ENCODE peak calls at places on chromosomes 6 and 20, in seven cellular contexts. L is A549, X is NCI-H1092 treated with DMSO at 0.1 percent for 48 hours, H is choroid plexus epithelial cell, I is Caco-2, G is Daoy, W is DMS79. Z is an unnamed sample.

GRCh38 chr6:133768656-133769295 is 120.1 kb upstream of the TCF21 start:
- DNase-seq in L (no peak), X (no peak), H (peak), I (no peak), G (no peak), W (no peak), Z (no peak)

GRCh38 chr6:75183099-75183541 is 22.7 kb downstream of the COL12A1 start:
- DNase-seq in L (peak), X (no peak), H (peak), I (peak), G (no peak), W (no peak), Z (no peak)

GRCh38 chr20:61252601-61253263 is 671 bp downstream of the CDH4 start:
- DNase-seq in L (peak), X (no peak), H (peak), I (peak), G (peak), W (no peak), Z (peak)

GRCh38 chr6:5044866-5045265 is 40.3 kb upstream of the PPP1R3G start:
- DNase-seq in L (no peak), X (no peak), H (no peak), I (no peak), G (peak), W (no peak), Z (no peak)

GRCh38 chr6:125821825-125822281 is 31.1 kb downstream of the NCOA7 start:
- DNase-seq in L (no peak), X (peak), H (no peak), I (no peak), G (peak), W (no peak), Z (no peak)

GRCh38 chr6:136723780-136724179 is 68.5 kb downstream of the MAP3K5 start:
- DNase-seq in L (no peak), X (no peak), H (no peak), I (no peak), G (peak), W (no peak), Z (peak)

GRCh38 chr6:7758456-7758855 is 32.6 kb downstream of the BMP6 start:
- DNase-seq in L (no peak), X (no peak), H (peak), I (no peak), G (peak), W (peak), Z (peak)

GRCh38 chr20:2838170-2838797 is 2.2 kb downstream of the PCED1A start:
- DNase-seq in L (no peak), X (no peak), H (no peak), I (no peak), G (no peak), W (no peak), Z (no peak)

GRCh38 chr6:135147637-135148592 is 33.2 kb upstream of the MYB start:
- DNase-seq in L (no peak), X (no peak), H (peak), I (no peak), G (no peak), W (no peak), Z (no peak)

GRCh38 chr6:105974981-105975380 is 111.2 kb upstream of the PRDM1 start:
- DNase-seq in L (no peak), X (no peak), H (no peak), I (no peak), G (no peak), W (no peak), Z (no peak)

GRCh38 chr20:55067158-55067825 is 591.9 kb downstream of the DOK5 start:
- DNase-seq in L (no peak), X (no peak), H (no peak), I (no peak), G (peak), W (no peak), Z (peak)

GRCh38 chr6:55664581-55665223 is 85.7 kb upstream of the HMGCLL1 start:
- DNase-seq in L (no peak), X (no peak), H (peak), I (no peak), G (no peak), W (no peak), Z (peak)

GRCh38 chr6:125753937-125754259 is 4.5 kb downstream of the HEY2 start:
- DNase-seq in L (no peak), X (no peak), H (no peak), I (no peak), G (no peak), W (no peak), Z (no peak)

GRCh38 chr20:36018208-36018988 is 50.0 kb downstream of the CNBD2 start:
- DNase-seq in L (peak), X (no peak), H (no peak), I (peak), G (no peak), W (no peak), Z (no peak)

GRCh38 chr20:24118096-24118780 is 129.7 kb upstream of the GGTLC1 start:
- DNase-seq in L (no peak), X (no peak), H (peak), I (no peak), G (no peak), W (no peak), Z (no peak)

GRCh38 chr6:82144007-82144851 is 103.3 kb downstream of the IBTK start:
- DNase-seq in L (peak), X (no peak), H (peak), I (peak), G (peak), W (no peak), Z (peak)

GRCh38 chr6:42454428-42454791 is 2.7 kb upstream of the TRERF1 start:
- DNase-seq in L (no peak), X (no peak), H (no peak), I (peak), G (peak), W (no peak), Z (no peak)

GRCh38 chr20:34401741-34402455 is 38.8 kb downstream of the ITCH start:
- DNase-seq in L (no peak), X (no peak), H (peak), I (no peak), G (no peak), W (no peak), Z (no peak)

GRCh38 chr6:10205120-10205519 is 209.8 kb downstream of the TFAP2A start:
- DNase-seq in L (no peak), X (peak), H (no peak), I (no peak), G (peak), W (no peak), Z (no peak)

GRCh38 chr20:58228484-58229197 is at the start of gene ANKRD60:
- DNase-seq in L (no peak), X (peak), H (peak), I (no peak), G (peak), W (peak), Z (peak)

Z was measured in MG63.